ENCODE peak calls at places on chromosomes 1 and 21, in five cellular contexts. T, Y, F, S and D are unnamed samples.

GRCh38 chr1:63701187-63701586 is 72.6 kb upstream of the ROR1 start:
- DNase-seq in S (no peak), F (no peak), T (no peak), Y (peak), D (no peak)

GRCh38 chr1:9182784-9183257 is 51.8 kb upstream of the H6PD start:
- DNase-seq in S (peak), F (no peak), T (no peak), Y (peak), D (no peak)

GRCh38 chr1:37915484-37916093 is 31.3 kb downstream of the INPP5B start:
- DNase-seq in S (no peak), F (no peak), Y (no peak), T (no peak), D (no peak)

GRCh38 chr1:205472737-205473565 is 17.1 kb upstream of the BLACAT1 start:
- DNase-seq in S (no peak), Y (no peak), F (no peak), T (no peak), D (no peak)

GRCh38 chr21:22885614-22886013 is 1887.4 kb downstream of the NCAM2 start:
- DNase-seq in S (no peak), F (no peak), Y (no peak), T (no peak), D (no peak)

GRCh38 chr1:2805801-2806430 is 4.4 kb upstream of the TTC34 start:
- DNase-seq in S (peak), F (no peak), Y (no peak), T (no peak), D (no peak)

GRCh38 chr1:88877382-88877825 is 14.0 kb downstream of the GTF2B start:
- DNase-seq in S (no peak), F (no peak), Y (no peak), T (no peak), D (no peak)

GRCh38 chr1:30877205-30877912 is 31.2 kb downstream of the SDC3 start:
- DNase-seq in Y (peak), T (peak), S (peak), F (peak), D (peak)

GRCh38 chr1:113141650-113142473 is 68.9 kb downstream of the LRIG2 start:
- DNase-seq in T (no peak), Y (no peak), F (no peak), S (no peak), D (no peak)

GRCh38 chr1:230867903-230868735 is at the start of gene C1orf198:
- DNase-seq in T (peak), S (peak), F (peak), Y (peak), D (no peak)

GRCh38 chr1:40257313-40257687 is 736 bp upstream of the ZMPSTE24 start:
- DNase-seq in F (no peak), T (peak), Y (no peak), S (no peak), D (no peak)

GRCh38 chr21:27275294-27275927 is 308.5 kb upstream of the ADAMTS5 start:
- DNase-seq in F (no peak), Y (no peak), T (no peak), S (no peak), D (no peak)

GRCh38 chr1:147721711-147722110 is 38.7 kb downstream of the GJA5 start:
- DNase-seq in F (no peak), Y (no peak), S (no peak), T (no peak), D (no peak)

GRCh38 chr1:115790356-115790755 is 21.8 kb upstream of the CASQ2 start:
- DNase-seq in S (no peak), T (no peak), F (no peak), Y (no peak), D (no peak)

GRCh38 chr1:43144228-43144627 is 27.9 kb downstream of the EBNA1BP2 start:
- DNase-seq in F (no peak), T (no peak), Y (no peak), S (no peak), D (no peak)

GRCh38 chr21:34338226-34338625 is 25.6 kb upstream of the KCNE2 start:
- DNase-seq in T (no peak), F (no peak), S (no peak), Y (no peak), D (no peak)

GRCh38 chr21:39504230-39504629 is 52.5 kb downstream of the SH3BGR start:
- DNase-seq in Y (no peak), S (no peak), F (no peak), T (no peak), D (no peak)

GRCh38 chr1:154749078-154749760 is 120.9 kb downstream of the KCNN3 start:
- DNase-seq in T (peak), F (no peak), Y (no peak), S (no peak), D (no peak)

GRCh38 chr1:203777596-203777995 is 12.6 kb downstream of the LAX1 start:
- DNase-seq in S (no peak), F (no peak), Y (no peak), T (no peak), D (no peak)

GRCh38 chr1:172918478-172918877 is 132.3 kb downstream of the TNFSF18 start:
- DNase-seq in Y (no peak), S (no peak), T (no peak), F (no peak), D (no peak)

GRCh38 chr21:29125199-29125598 is 5.2 kb upstream of the MAP3K7CL start:
- DNase-seq in F (no peak), T (no peak), Y (no peak), S (no peak), D (no peak)

GRCh38 chr1:59375321-59376220 is 78.7 kb downstream of the FGGY start:
- DNase-seq in F (no peak), Y (no peak), S (no peak), T (no peak), D (no peak)

GRCh38 chr1:155976062-155976912 is 2.1 kb downstream of the ARHGEF2 start:
- DNase-seq in F (peak), Y (peak), S (peak), T (peak), D (peak)

GRCh38 chr1:155910621-155911121 is 478 bp downstream of the RIT1 start:
- DNase-seq in Y (no peak), F (no peak), T (peak), S (no peak), D (no peak)

GRCh38 chr1:159981351-159982055 is 27.5 kb upstream of the SLAMF9 start:
- DNase-seq in F (no peak), Y (no peak), S (no peak), T (no peak), D (no peak)

GRCh38 chr1:59879556-59879955 is 47.0 kb downstream of the CYP2J2 start:
- DNase-seq in S (peak), T (no peak), Y (peak), F (peak), D (peak)

GRCh38 chr1:3809680-3810079 is 13.4 kb upstream of the LRRC47 start:
- DNase-seq in F (no peak), Y (no peak), T (no peak), S (no peak), D (peak)

GRCh38 chr1:11044849-11045427 is 2.1 kb downstream of the MASP2 start:
- DNase-seq in Y (no peak), S (no peak), T (no peak), F (no peak), D (peak)

GRCh38 chr1:198467907-198468306 is 72.6 kb downstream of the ATP6V1G3 start:
- DNase-seq in T (no peak), S (no peak), F (no peak), Y (no peak), D (no peak)

GRCh38 chr1:77378723-77379533 is 97.1 kb downstream of the AK5 start:
- DNase-seq in F (no peak), Y (no peak), S (no peak), T (no peak), D (no peak)

GRCh38 chr21:26105819-26106218 is 64.8 kb downstream of the APP start:
- DNase-seq in S (no peak), T (no peak), F (no peak), Y (no peak), D (no peak)

GRCh38 chr1:221865808-221866207 is 123.9 kb upstream of the DUSP10 start:
- DNase-seq in T (no peak), S (no peak), F (no peak), Y (no peak), D (no peak)

GRCh38 chr1:180213401-180214177 is 16.5 kb upstream of the LHX4 start:
- DNase-seq in F (no peak), Y (no peak), T (no peak), S (no peak), D (peak)

GRCh38 chr21:26846036-26846931 is 1.1 kb upstream of the ADAMTS1 start:
- DNase-seq in T (peak), S (peak), Y (peak), F (peak), D (peak)

GRCh38 chr1:231075497-231075896 is 35.4 kb upstream of the FAM89A start:
- DNase-seq in F (no peak), T (no peak), S (no peak), Y (no peak), D (no peak)

GRCh38 chr1:167060141-167061072 is 29.8 kb downstream of the GPA33 start:
- DNase-seq in F (no peak), S (no peak), Y (no peak), T (no peak), D (no peak)

GRCh38 chr1:204507317-204508105 is 8.7 kb upstream of the MDM4 start:
- DNase-seq in T (peak), F (no peak), Y (no peak), S (no peak), D (no peak)

GRCh38 chr1:94634977-94635416 is 93.4 kb upstream of the F3 start:
- DNase-seq in Y (no peak), S (no peak), T (no peak), F (no peak), D (no peak)

GRCh38 chr1:75970631-75971030 is 38.4 kb upstream of the ASB17 start:
- DNase-seq in F (no peak), Y (no peak), S (no peak), T (no peak), D (no peak)

GRCh38 chr1:61727544-61727943 is 2.6 kb upstream of the TM2D1 start:
- DNase-seq in T (no peak), F (no peak), Y (no peak), S (no peak), D (no peak)

GRCh38 chr1:61724721-61725694 is at the start of gene TM2D1:
- DNase-seq in T (peak), S (peak), Y (peak), F (peak), D (peak)
- TF ChIP-seq CTCF in T (no peak), S (no peak), Y (no peak), F (no peak), D (no peak)

DNA sequence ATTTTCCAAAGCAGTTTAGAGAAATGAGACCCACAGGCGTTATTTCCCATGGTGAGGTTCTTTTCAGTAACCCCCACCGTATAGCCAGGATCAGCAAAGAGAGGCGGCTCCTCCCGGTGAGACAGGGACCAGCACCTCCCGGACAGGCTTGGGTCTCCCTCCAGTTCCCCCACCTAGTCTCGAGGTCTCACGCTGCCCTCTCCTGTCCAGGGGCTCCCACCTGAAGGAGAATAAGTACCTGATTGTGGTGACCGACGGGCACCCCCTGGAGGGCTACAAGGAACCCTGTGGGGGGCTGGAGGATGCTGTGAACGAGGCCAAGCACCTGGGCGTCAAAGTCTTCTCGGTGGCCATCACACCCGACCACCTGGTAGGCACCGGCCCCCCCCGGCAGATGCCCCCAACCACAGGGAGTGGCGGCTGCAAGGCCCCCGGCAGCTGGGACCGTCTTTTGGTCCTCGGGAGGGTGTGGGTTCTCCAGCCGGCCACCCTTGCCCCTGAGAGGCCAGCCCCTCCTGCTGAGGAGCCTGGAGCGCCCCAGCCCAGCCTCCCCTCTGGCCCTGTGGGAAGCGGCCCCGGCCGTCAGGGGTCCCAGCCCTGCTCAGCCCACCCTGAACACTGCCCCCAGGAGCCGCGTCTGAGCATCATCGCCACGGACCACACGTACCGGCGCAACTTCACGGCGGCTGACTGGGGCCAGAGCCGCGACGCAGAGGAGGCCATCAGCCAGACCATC is 4.9 kb downstream of the COL6A1 start:
- DNase-seq in Y (peak), F (no peak), S (no peak), T (peak), D (peak)
- H3K4me3 ChIP-seq in Y (peak), F (no peak), S (no peak), T (no peak), D (no peak)

GRCh38 chr1:71562298-71562697 is 481.5 kb upstream of the ZRANB2 start:
- DNase-seq in S (no peak), T (no peak), F (no peak), Y (no peak), D (no peak)

GRCh38 chr1:71559880-71560279 is 479.0 kb upstream of the ZRANB2 start:
- DNase-seq in T (no peak), F (no peak), Y (no peak), S (no peak), D (no peak)

GRCh38 chr1:71561729-71562128 is 480.9 kb upstream of the ZRANB2 start:
- DNase-seq in Y (no peak), S (no peak), F (no peak), T (no peak), D (no peak)

GRCh38 chr1:71561206-71561605 is 480.4 kb upstream of the ZRANB2 start:
- DNase-seq in F (no peak), S (no peak), Y (no peak), T (no peak), D (no peak)

GRCh38 chr1:71557138-71557537 is 476.3 kb upstream of the ZRANB2 start:
- DNase-seq in Y (no peak), F (no peak), T (no peak), S (no peak), D (no peak)
- TF ChIP-seq CTCF in Y (no peak), F (no peak), T (no peak), S (no peak), D (no peak)

GRCh38 chr1:20871419-20871818 is 84.3 kb upstream of the HP1BP3 start:
- DNase-seq in T (no peak), S (no peak), F (no peak), Y (no peak), D (no peak)

GRCh38 chr1:20873311-20873710 is 86.2 kb upstream of the HP1BP3 start:
- DNase-seq in S (no peak), F (no peak), T (no peak), Y (no peak), D (no peak)

GRCh38 chr1:20867847-20868246 is 80.7 kb upstream of the HP1BP3 start:
- DNase-seq in Y (no peak), T (no peak), S (no peak), F (no peak), D (no peak)

GRCh38 chr1:20867062-20867461 is 80.0 kb upstream of the HP1BP3 start:
- DNase-seq in Y (no peak), S (no peak), T (no peak), F (no peak), D (no peak)

DNA sequence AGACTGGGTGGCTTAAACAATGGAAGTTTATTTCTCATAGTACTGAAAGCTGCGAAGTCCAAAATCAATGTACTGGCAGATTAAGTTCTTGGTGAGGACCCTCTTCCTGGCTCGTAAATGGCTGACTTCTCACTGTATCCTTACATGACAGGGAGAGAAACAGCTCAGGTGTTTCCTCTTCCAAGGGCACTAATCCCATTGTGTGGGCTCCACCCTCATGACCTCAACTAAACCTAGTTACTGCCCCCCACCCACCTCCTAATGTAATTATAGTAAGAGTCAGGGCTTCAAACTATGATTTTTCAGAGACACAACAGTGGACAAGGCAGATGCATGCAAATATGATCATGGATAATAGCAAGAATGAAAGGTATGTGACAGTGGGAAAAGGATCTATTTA is 81.2 kb upstream of the HP1BP3 start:
- DNase-seq in S (no peak), T (no peak), F (no peak), Y (no peak), D (no peak)
- H3K4me3 ChIP-seq in S (no peak), T (no peak), F (no peak), Y (no peak), D (no peak)